ENCODE peak calls at places on chromosomes 1 and 21, in six cellular contexts. D is WTC11, Q is K562, C is GM23338, V is GM12878, Y is HepG2. R is an unnamed sample.

GRCh38 chr1:844472-845026 is 79.2 kb upstream of the SAMD11 start:
- DNase-seq in D (peak), C (peak), Y (no peak), Q (no peak), V (no peak), R (no peak)

GRCh38 chr1:2934642-2935081 is 86.6 kb upstream of the ACTRT2 start:
- DNase-seq in C (no peak), Q (no peak), Y (no peak), D (no peak), V (no peak), R (no peak)

GRCh38 chr1:158251160-158251559 is 3.1 kb upstream of the CD1A start:
- DNase-seq in Q (no peak), C (no peak), Y (no peak), V (no peak), D (no peak), R (no peak)

GRCh38 chr1:25760122-25760719 is 39.8 kb upstream of the SELENON start:
- DNase-seq in C (no peak), Q (no peak), V (no peak), Y (no peak), D (no peak), R (no peak)

GRCh38 chr1:234497589-234497988 is 18.6 kb upstream of the TARBP1 start:
- DNase-seq in Y (no peak), C (no peak), D (no peak), Q (no peak), V (no peak), R (no peak)

GRCh38 chr21:36980280-36981048 is 14.0 kb upstream of the HLCS start:
- DNase-seq in C (peak), D (peak), Y (no peak), Q (no peak), V (no peak), R (no peak)

GRCh38 chr21:38352536-38353219 is 95.9 kb downstream of the KCNJ15 start:
- DNase-seq in C (peak), Y (peak), Q (peak), V (no peak), D (peak), R (peak)

GRCh38 chr1:54274448-54274847 is 74.5 kb downstream of the MRPL37 start:
- DNase-seq in Y (no peak), C (no peak), D (no peak), Q (no peak), V (no peak), R (no peak)

GRCh38 chr1:160629286-160630210 is 17.3 kb downstream of the SLAMF1 start:
- DNase-seq in Q (no peak), V (no peak), D (no peak), Y (no peak), C (no peak), R (no peak)

GRCh38 chr1:15343729-15344128 is 66.0 kb upstream of the EFHD2 start:
- DNase-seq in V (no peak), Y (no peak), D (no peak), C (peak), Q (no peak), R (no peak)

GRCh38 chr1:6303397-6304012 is 42.6 kb upstream of the GPR153 start:
- DNase-seq in V (no peak), Q (no peak), Y (no peak), C (no peak), D (no peak), R (no peak)

GRCh38 chr1:10909697-10910489 is 102.6 kb upstream of the TARDBP start:
- DNase-seq in C (peak), V (no peak), D (peak), Y (peak), Q (peak), R (no peak)

GRCh38 chr1:193614817-193615216 is 428.4 kb upstream of the B3GALT2 start:
- DNase-seq in Y (no peak), Q (no peak), C (no peak), D (no peak), V (peak), R (no peak)

GRCh38 chr21:36747114-36747814 is 48.3 kb downstream of the SIM2 start:
- DNase-seq in Y (no peak), C (peak), D (peak), Q (peak), V (no peak), R (no peak)

GRCh38 chr1:199778324-199778955 is 249.1 kb upstream of the NR5A2 start:
- DNase-seq in Y (no peak), C (no peak), D (no peak), V (no peak), Q (no peak), R (no peak)

GRCh38 chr1:109296782-109297181 is 10.0 kb downstream of the MYBPHL start:
- DNase-seq in Y (no peak), D (no peak), Q (no peak), C (no peak), V (no peak), R (no peak)

GRCh38 chr1:44811714-44812151 is 3.4 kb downstream of the BTBD19 start:
- DNase-seq in V (no peak), D (no peak), C (no peak), Q (peak), Y (no peak), R (no peak)

GRCh38 chr1:64223329-64224151 is 20.1 kb downstream of the UBE2U start:
- DNase-seq in Y (no peak), Q (no peak), C (no peak), V (peak), D (no peak), R (no peak)

GRCh38 chr1:109263234-109263596 is 13.9 kb downstream of the CELSR2 start:
- DNase-seq in C (no peak), Q (no peak), Y (no peak), V (no peak), D (no peak), R (no peak)

GRCh38 chr1:2966435-2966834 is 54.8 kb upstream of the ACTRT2 start:
- DNase-seq in C (no peak), D (no peak), Y (no peak), Q (no peak), V (no peak), R (no peak)

GRCh38 chr1:58047265-58047858 is 499.2 kb downstream of the OMA1 start:
- DNase-seq in Y (peak), C (peak), D (peak), V (no peak), Q (peak), R (no peak)

GRCh38 chr1:186806477-186806876 is 22.3 kb upstream of the PLA2G4A start:
- DNase-seq in V (no peak), Q (no peak), D (peak), Y (peak), C (peak), R (no peak)
- TF ChIP-seq CREB1 in V (no peak), Q (no peak), D (no peak), Y (no peak), C (no peak), R (no peak)

DNA sequence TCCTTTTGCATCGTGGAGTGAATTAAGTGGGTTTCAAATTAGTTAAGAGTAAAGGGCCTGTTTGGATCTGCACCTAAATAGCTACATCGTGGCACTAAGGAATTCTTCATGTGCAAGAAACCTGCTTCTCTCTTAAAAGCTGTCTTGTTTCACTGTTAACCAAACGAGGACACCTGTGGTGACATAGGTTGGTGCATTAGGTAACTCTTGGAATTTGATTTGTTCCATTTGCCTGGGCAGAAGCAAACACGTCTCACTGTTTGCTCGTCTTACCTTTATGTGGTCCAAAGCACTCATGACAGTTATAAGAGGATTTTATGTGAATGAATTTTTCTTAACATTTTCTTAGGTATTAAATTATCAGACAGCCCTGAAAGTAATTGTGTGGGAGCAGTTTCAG is 60.9 kb downstream of the PRDM2 start:
- DNase-seq in D (no peak), Q (no peak), Y (peak), V (no peak), C (peak), R (no peak)
- TF ChIP-seq CREB1 in D (no peak), Q (no peak), Y (no peak), V (no peak), C (no peak), R (no peak)

DNA sequence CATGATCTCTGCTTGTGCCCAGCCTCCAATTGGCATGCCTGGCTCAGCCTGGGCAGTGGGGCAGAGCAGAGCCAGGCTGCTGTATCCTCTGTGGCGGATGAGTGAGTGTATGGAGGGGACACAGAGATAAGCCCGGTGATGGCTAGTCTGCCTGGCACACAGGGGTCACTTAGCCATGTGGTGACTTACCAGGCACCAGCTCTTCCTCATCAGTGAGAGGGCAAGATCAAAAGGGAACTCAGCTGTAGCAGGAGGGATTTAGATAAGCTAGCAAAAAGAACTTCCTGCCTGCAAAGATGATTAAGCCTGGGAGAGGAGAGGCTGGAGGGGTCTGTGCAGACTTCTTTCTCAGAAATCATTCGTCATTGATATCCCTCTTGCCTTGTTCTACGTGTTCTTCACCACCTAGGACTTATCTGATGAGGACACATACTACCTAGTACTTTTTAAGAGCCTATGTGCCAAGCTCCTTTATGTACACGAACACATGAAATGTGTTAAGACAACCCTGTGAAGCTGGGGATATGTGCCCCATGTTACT is 7.9 kb downstream of the KIF21B start:
- DNase-seq in D (no peak), C (no peak), V (no peak), Y (no peak), Q (peak), R (no peak)
- TF ChIP-seq CREB1 in D (no peak), C (no peak), V (no peak), Y (no peak), Q (no peak), R (no peak)

GRCh38 chr1:175207971-175208370 is 15.4 kb upstream of the KIAA0040 start:
- DNase-seq in Y (no peak), V (no peak), D (no peak), C (no peak), Q (no peak), R (no peak)
- TF ChIP-seq CREB1 in Y (no peak), V (no peak), D (no peak), C (no peak), Q (no peak), R (no peak)

GRCh38 chr1:42214447-42214871 is 49.9 kb upstream of the GUCA2A start:
- DNase-seq in Y (peak), Q (no peak), D (no peak), V (no peak), C (no peak), R (no peak)

GRCh38 chr1:42206164-42206563 is 41.6 kb upstream of the GUCA2A start:
- DNase-seq in D (no peak), Q (no peak), Y (no peak), C (no peak), V (no peak), R (no peak)

GRCh38 chr1:42211224-42211623 is 46.7 kb upstream of the GUCA2A start:
- DNase-seq in C (no peak), Q (no peak), V (no peak), D (no peak), Y (no peak), R (no peak)

GRCh38 chr1:42209516-42210370 is 45.2 kb upstream of the GUCA2A start:
- DNase-seq in C (no peak), V (no peak), Q (no peak), Y (no peak), D (no peak), R (no peak)

GRCh38 chr1:42210421-42211133 is 46.0 kb upstream of the GUCA2A start:
- DNase-seq in Q (no peak), C (no peak), Y (no peak), D (no peak), V (no peak), R (no peak)
- TF ChIP-seq CREB1 in Q (no peak), C (no peak), Y (no peak), D (no peak), V (no peak), R (no peak)

GRCh38 chr21:35149698-35150097 is 100.6 kb upstream of the RUNX1 start:
- DNase-seq in Q (no peak), D (no peak), Y (no peak), V (no peak), C (no peak), R (no peak)
- TF ChIP-seq CREB1 in Q (no peak), D (no peak), Y (no peak), V (no peak), C (no peak), R (no peak)

GRCh38 chr1:27879374-27880082 is 7.2 kb downstream of the THEMIS2 start:
- DNase-seq in C (no peak), D (no peak), Q (no peak), V (no peak), Y (no peak), R (no peak)

GRCh38 chr1:27878787-27879335 is 6.5 kb downstream of the THEMIS2 start:
- DNase-seq in D (no peak), Y (no peak), V (no peak), Q (no peak), C (no peak), R (no peak)

GRCh38 chr1:27877115-27877416 is 4.7 kb downstream of the THEMIS2 start:
- DNase-seq in V (no peak), D (no peak), C (no peak), Y (no peak), Q (no peak), R (no peak)

GRCh38 chr1:27876341-27877114 is 4.2 kb downstream of the THEMIS2 start:
- DNase-seq in Q (no peak), Y (no peak), C (no peak), D (no peak), V (no peak), R (no peak)

GRCh38 chr1:27878038-27878437 is 5.7 kb downstream of the THEMIS2 start:
- DNase-seq in D (no peak), Q (no peak), V (no peak), C (no peak), Y (no peak), R (no peak)
- TF ChIP-seq CREB1 in D (no peak), Q (no peak), V (no peak), C (no peak), Y (no peak), R (no peak)